ENCODE peak calls at places on chromosomes 16 and 17, in six cellular contexts. J is activated naive CD4-positive, alpha-beta T cell; M is HT1080; Q is stimulated activated CD8-positive, alpha-beta memory T cell treated with anti-CD3 and anti-CD28 coated beads, Interleukin-7, amount 100 ng/mL, for 1 hour; X is ACHN; O is kidney. N is an unnamed sample.

GRCh38 chr17:80123791-80124190 is 22.4 kb downstream of the GAA start:
- DNase-seq in Q (no peak), O (no peak), J (no peak), X (no peak), M (no peak), N (peak; percentile 69)

GRCh38 chr16:84594725-84595038 is 23.2 kb downstream of the COTL1 start:
- DNase-seq in J (no peak), O (no peak), X (no peak), M (no peak), Q (no peak), N (no peak)

GRCh38 chr16:4140652-4141051 is 24.4 kb upstream of the ADCY9 start:
- DNase-seq in X (peak; percentile 35), O (peak; percentile 4), Q (no peak), J (no peak), M (peak; percentile 15), N (peak; percentile 18)

GRCh38 chr17:16911141-16911937 is 60.6 kb downstream of the TNFRSF13B start:
- DNase-seq in O (peak; percentile 43), X (no peak), J (no peak), M (no peak), Q (no peak), N (no peak)

GRCh38 chr17:50913120-50913519 is 47.0 kb upstream of the TOB1 start:
- DNase-seq in Q (no peak), O (no peak), M (no peak), J (no peak), X (no peak), N (no peak)

GRCh38 chr16:15723808-15724207 is 73.8 kb downstream of the NDE1 start:
- DNase-seq in J (no peak), O (no peak), X (no peak), M (no peak), Q (no peak), N (no peak)

GRCh38 chr16:67562918-67563707 is 787 bp downstream of the CTCF start:
- DNase-seq in Q (peak; percentile 26), X (peak; percentile 65), O (peak; percentile 92), J (peak; percentile 25), M (peak; percentile 48), N (peak; percentile 61)

GRCh38 chr16:89322381-89323119 is 105.0 kb downstream of the ZNF778 start:
- DNase-seq in X (peak; percentile 48), M (peak; percentile 79), O (peak; percentile 82), J (no peak), Q (no peak), N (peak; percentile 78)

GRCh38 chr17:75138519-75138918 is 7.0 kb upstream of the NT5C start:
- DNase-seq in Q (no peak), O (no peak), J (no peak), X (no peak), M (no peak), N (no peak)

GRCh38 chr17:40818733-40819527 is 3.5 kb downstream of the KRT10 start:
- DNase-seq in J (peak; percentile 66), M (peak; percentile 78), Q (peak; percentile 78), O (peak; percentile 92), X (peak; percentile 83), N (peak; percentile 74)

GRCh38 chr16:20873331-20873730 is 26.8 kb downstream of the DCUN1D3 start:
- DNase-seq in J (no peak), Q (no peak), M (no peak), O (no peak), X (no peak), N (no peak)

GRCh38 chr17:19978206-19978802 is 676 bp upstream of the AKAP10 start:
- DNase-seq in X (no peak), Q (no peak), O (no peak), M (no peak), J (no peak), N (no peak)

GRCh38 chr16:84933774-84934571 is 77.4 kb downstream of the ZDHHC7 start:
- DNase-seq in J (no peak), M (no peak), Q (no peak), X (no peak), O (peak; percentile 86), N (peak; percentile 58)

GRCh38 chr16:87874639-87875472 is 5.5 kb upstream of the SLC7A5 start:
- DNase-seq in O (no peak), X (no peak), M (no peak), Q (no peak), J (peak; percentile 24), N (no peak)

GRCh38 chr17:67718325-67718941 is 697 bp downstream of the NOL11 start:
- DNase-seq in X (peak; percentile 63), Q (no peak), M (peak; percentile 29), J (no peak), O (no peak), N (peak; percentile 52)

GRCh38 chr17:35981908-35982330 is 622 bp upstream of the CCL16 start:
- DNase-seq in J (no peak), O (no peak), M (no peak), Q (no peak), X (no peak), N (no peak)

GRCh38 chr17:63702616-63703015 is 2.7 kb upstream of the LIMD2 start:
- DNase-seq in Q (no peak), X (no peak), M (no peak), O (no peak), J (no peak), N (no peak)

GRCh38 chr17:83133302-83134121 is 54.1 kb downstream of the METRNL start:
- DNase-seq in J (no peak), O (peak; percentile 46), X (no peak), Q (no peak), M (no peak), N (peak; percentile 79)

GRCh38 chr16:69858196-69859104 is 92.7 kb upstream of the CLEC18A start:
- DNase-seq in J (no peak), Q (no peak), X (no peak), M (no peak), O (no peak), N (no peak)

GRCh38 chr17:59377410-59377809 is 46.0 kb downstream of the YPEL2 start:
- DNase-seq in Q (no peak), J (no peak), M (peak; percentile 65), O (no peak), X (no peak), N (peak; percentile 37)

GRCh38 chr16:85554791-85555548 is 58.2 kb upstream of the GSE1 start:
- DNase-seq in Q (no peak), O (peak; percentile 89), J (no peak), M (peak; percentile 54), X (peak; percentile 66), N (peak; percentile 77)

GRCh38 chr16:83002351-83003334 is 375.9 kb downstream of the CDH13 start:
- DNase-seq in O (no peak), Q (no peak), X (no peak), J (no peak), M (peak; percentile 32), N (peak; percentile 75)